ENCODE peak calls at places on chromosomes 5 and 9, in five cellular contexts. Y is kidney, F is A549, G is tibial artery, I is uterus. C is an unnamed sample.

GRCh38 chr9:80787636-80788035 is 901.7 kb downstream of the TLE1 start:
- DNase-seq in G (no peak), I (no peak), Y (no peak), F (no peak), C (no peak)

GRCh38 chr5:119913425-119913824 is 284.1 kb downstream of the FAM170A start:
- DNase-seq in F (no peak), Y (no peak), I (no peak), G (peak), C (no peak)

GRCh38 chr9:135519179-135519971 is 1.9 kb upstream of the LCN1 start:
- DNase-seq in F (no peak), Y (no peak), I (no peak), G (no peak), C (no peak)

GRCh38 chr9:29214702-29215248 is 1641.5 kb upstream of the C9orf72 start:
- DNase-seq in F (peak), G (no peak), Y (no peak), I (peak), C (no peak)

GRCh38 chr9:72952914-72953313 is at the start of gene ALDH1A1:
- DNase-seq in Y (no peak), I (no peak), F (no peak), G (no peak), C (no peak)

GRCh38 chr5:88858392-88858791 is 24.6 kb downstream of the MEF2C start:
- DNase-seq in I (no peak), G (no peak), Y (no peak), F (no peak), C (no peak)

GRCh38 chr5:116652196-116652729 is 77.6 kb upstream of the SEMA6A start:
- DNase-seq in I (peak), Y (peak), G (no peak), F (no peak), C (peak)

GRCh38 chr9:134366223-134367031 is 40.2 kb downstream of the RXRA start:
- DNase-seq in G (peak), F (peak), I (peak), Y (peak), C (peak)

GRCh38 chr5:59039296-59040006 is 456.6 kb downstream of the RAB3C start:
- DNase-seq in F (no peak), G (peak), Y (peak), I (peak), C (peak)

GRCh38 chr9:133981589-133981957 is 10.6 kb downstream of the VAV2 start:
- DNase-seq in F (no peak), G (no peak), I (no peak), Y (no peak), C (no peak)

GRCh38 chr9:32587901-32588300 is 14.9 kb upstream of the NDUFB6 start:
- DNase-seq in Y (no peak), G (no peak), F (no peak), I (no peak), C (no peak)

GRCh38 chr5:149796836-149797235 is 66.7 kb downstream of the PPARGC1B start:
- DNase-seq in G (no peak), I (no peak), Y (no peak), F (no peak), C (no peak)

GRCh38 chr9:34163439-34163838 is 15.4 kb upstream of the UBAP1 start:
- DNase-seq in I (peak), F (peak), Y (no peak), G (no peak), C (no peak)

GRCh38 chr5:73312146-73312871 is 136.3 kb downstream of the FOXD1 start:
- DNase-seq in Y (peak), I (no peak), F (no peak), G (no peak), C (no peak)

GRCh38 chr9:111731916-111732315 is 62.8 kb downstream of the SHOC1 start:
- DNase-seq in G (no peak), I (no peak), Y (no peak), F (no peak), C (no peak)

GRCh38 chr9:137167752-137168574 is 1.9 kb downstream of the LRRC26 start:
- DNase-seq in I (no peak), G (no peak), F (no peak), Y (no peak), C (no peak)

GRCh38 chr5:1037123-1037670 is 28.6 kb downstream of the NKD2 start:
- DNase-seq in G (no peak), I (no peak), Y (no peak), F (no peak), C (no peak)

GRCh38 chr9:110980261-110980660 is 58.0 kb downstream of the LPAR1 start:
- DNase-seq in I (no peak), G (no peak), F (no peak), Y (no peak), C (no peak)

GRCh38 chr5:36041537-36041845 is 25.2 kb downstream of the UGT3A2 start:
- DNase-seq in Y (no peak), F (no peak), G (no peak), I (no peak), C (no peak)

GRCh38 chr5:161283296-161283695 is 263.2 kb downstream of the GABRB2 start:
- DNase-seq in G (no peak), F (no peak), Y (no peak), I (no peak), C (no peak)

GRCh38 chr5:52830700-52831099 is 43.0 kb downstream of the ITGA1 start:
- DNase-seq in G (no peak), F (no peak), Y (no peak), I (no peak), C (no peak)

GRCh38 chr9:37984672-37985611 is 81.0 kb upstream of the SLC25A51 start:
- DNase-seq in G (no peak), I (no peak), Y (peak), F (no peak), C (no peak)

GRCh38 chr9:81224166-81224858 is 465.0 kb downstream of the TLE1 start:
- DNase-seq in F (no peak), G (no peak), Y (no peak), I (no peak), C (no peak)

GRCh38 chr5:111973946-111974345 is 217.0 kb upstream of the NREP start:
- DNase-seq in I (no peak), G (no peak), F (no peak), Y (no peak), C (no peak)

GRCh38 chr5:102561894-102562760 is 63.3 kb upstream of the SLCO6A1 start:
- DNase-seq in I (no peak), F (no peak), G (no peak), Y (no peak), C (no peak)

GRCh38 chr5:81162501-81162900 is 70.6 kb upstream of the CKMT2 start:
- DNase-seq in Y (no peak), I (no peak), F (no peak), G (no peak), C (no peak)

GRCh38 chr5:160382361-160382760 is 11.9 kb upstream of the C1QTNF2 start:
- DNase-seq in Y (no peak), I (no peak), G (no peak), F (no peak), C (no peak)

GRCh38 chr5:122311400-122311887 is 593 bp upstream of the SNCAIP start:
- DNase-seq in I (peak), G (no peak), F (no peak), Y (peak), C (no peak)

GRCh38 chr5:80204808-80205614 is 50.8 kb downstream of the SERINC5 start:
- DNase-seq in G (no peak), F (no peak), Y (no peak), I (no peak), C (no peak)

GRCh38 chr5:125575561-125576504 is 829.4 kb upstream of the ZNF608 start:
- DNase-seq in F (no peak), I (no peak), Y (peak), G (no peak), C (no peak)

GRCh38 chr9:135228983-135229625 is 141.6 kb downstream of the OLFM1 start:
- DNase-seq in Y (peak), F (no peak), I (no peak), G (no peak), C (no peak)

GRCh38 chr9:130268521-130269131 is 3.1 kb downstream of the HMCN2 start:
- DNase-seq in G (peak), F (no peak), I (no peak), Y (no peak), C (no peak)

GRCh38 chr5:160507181-160507811 is 85.6 kb downstream of the PTTG1 start:
- DNase-seq in F (peak), Y (no peak), G (no peak), I (no peak), C (no peak)

GRCh38 chr5:67305913-67306710 is 109.5 kb upstream of the CD180 start:
- DNase-seq in G (no peak), F (no peak), I (no peak), Y (no peak), C (no peak)

GRCh38 chr5:61597684-61598083 is 265.6 kb downstream of the ZSWIM6 start:
- DNase-seq in F (no peak), I (no peak), G (no peak), Y (no peak), C (no peak)
- TF ChIP-seq CTCF in F (no peak), I (no peak), G (no peak), Y (no peak), C (no peak)

GRCh38 chr9:27165670-27166069 is 56.6 kb downstream of the TEK start:
- DNase-seq in F (no peak), I (no peak), G (no peak), Y (no peak), C (no peak)
- TF ChIP-seq CTCF in F (no peak), I (no peak), G (no peak), Y (no peak), C (no peak)

DNA sequence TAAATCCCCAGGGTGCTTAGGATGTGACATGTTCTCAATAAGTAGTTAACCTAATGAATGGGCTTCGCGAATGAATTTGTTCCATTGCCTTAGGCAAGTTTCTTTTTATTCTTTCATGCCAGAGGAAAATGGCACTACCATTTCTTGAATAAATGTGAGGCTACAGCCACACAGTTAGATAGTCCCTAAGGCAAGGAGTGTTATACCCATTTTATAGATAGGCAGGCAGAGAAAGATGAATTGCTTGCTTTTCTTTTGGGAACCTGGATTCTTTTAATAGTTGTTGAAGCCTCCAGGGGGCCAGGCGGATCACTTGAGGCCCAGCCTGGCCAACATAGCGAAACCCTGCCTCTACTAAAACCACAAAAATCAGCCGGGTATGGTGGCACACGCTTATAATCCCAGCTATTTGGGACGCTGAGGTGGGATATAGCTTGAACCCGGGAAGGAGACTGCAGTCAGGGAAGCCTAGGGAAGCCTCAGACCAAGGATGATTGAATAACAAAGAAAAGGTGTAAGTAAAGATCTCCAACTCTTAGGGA is 943 bp downstream of the NOP16 start:
- DNase-seq in F (no peak), G (no peak), Y (no peak), I (no peak), C (no peak)
- TF ChIP-seq CTCF in F (no peak), G (no peak), Y (no peak), I (no peak), C (no peak)

DNA sequence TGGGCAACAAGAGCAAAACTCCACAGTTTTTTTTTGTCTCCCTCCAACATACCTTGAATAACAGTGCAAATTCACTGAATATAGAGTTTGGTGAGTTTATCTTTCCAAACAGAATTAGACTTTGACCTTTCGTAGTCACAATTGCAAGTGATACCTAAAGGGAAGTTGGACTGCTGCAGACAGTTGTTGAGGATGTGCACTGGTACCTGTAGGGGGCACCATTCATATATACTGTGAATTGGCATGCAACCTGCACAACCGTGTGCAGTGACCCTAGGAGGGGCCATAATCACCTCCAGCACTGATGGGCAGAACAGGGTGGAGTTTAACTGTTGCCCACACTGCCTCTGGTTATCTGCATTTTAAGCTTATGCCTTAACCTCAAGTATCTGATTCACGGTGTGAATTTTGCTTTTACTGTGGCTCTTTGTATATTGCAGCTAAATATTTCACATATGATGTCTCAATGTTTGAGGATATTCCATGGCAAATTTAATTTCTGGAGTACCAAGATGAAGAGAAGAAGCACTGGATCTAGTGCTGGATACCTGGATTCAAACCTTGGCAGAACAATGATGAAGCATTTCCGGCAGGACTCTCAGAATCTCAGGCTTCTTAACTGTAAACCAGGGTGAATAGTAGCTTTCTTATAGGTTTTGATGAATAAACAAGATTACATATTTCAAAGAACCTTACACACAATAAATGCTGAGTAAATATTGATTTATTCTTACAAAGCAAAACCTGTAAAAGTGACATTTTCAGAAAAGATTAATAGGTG is 144.4 kb downstream of the ACTBL2 start:
- DNase-seq in Y (no peak), F (peak), I (no peak), G (no peak), C (no peak)
- TF ChIP-seq CTCF in Y (peak), F (peak), I (no peak), G (no peak), C (no peak)

DNA sequence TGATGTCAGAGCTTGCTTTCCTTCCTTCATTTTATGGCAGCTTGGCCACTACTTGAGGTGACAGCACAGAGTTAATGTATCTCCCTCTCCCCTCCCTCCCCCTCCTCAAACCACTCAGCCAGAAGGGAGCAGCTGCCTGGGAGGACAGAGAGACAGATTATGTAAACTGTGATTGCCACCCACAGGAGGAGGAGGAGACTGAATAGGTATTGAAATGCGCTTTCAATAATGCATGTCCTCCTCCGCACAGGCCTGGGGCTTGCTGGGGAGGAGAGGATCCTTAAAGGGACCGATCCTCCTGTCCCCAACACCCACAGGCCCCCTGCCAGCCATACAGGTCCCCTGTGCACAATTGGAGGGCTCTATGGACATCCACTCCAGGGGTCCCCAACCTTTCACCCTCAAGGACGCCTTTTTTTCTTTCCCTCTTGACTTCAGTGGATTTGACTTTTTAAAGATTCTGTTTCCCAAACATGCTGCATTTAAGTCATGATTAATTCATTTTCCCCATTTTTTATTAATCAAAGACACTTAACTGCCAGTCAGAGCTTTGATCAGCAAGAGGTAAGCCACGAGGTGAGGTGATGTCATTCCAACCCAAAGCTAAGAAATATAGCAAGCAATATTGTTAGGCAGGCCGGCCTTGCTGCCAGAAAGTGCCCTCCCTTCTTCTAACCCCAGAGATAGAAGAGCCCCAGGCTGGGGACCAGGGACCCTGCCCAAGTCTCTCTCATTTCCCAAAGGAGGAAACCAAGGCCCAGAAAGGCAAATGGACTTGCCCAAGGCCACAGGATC is 47.5 kb upstream of the CPLX2 start:
- DNase-seq in F (no peak), G (no peak), I (no peak), Y (peak), C (no peak)
- TF ChIP-seq CTCF in F (no peak), G (no peak), I (no peak), Y (no peak), C (no peak)

GRCh38 chr5:171845040-171845439 is 59.4 kb downstream of the SMIM23 start:
- DNase-seq in F (no peak), I (no peak), Y (no peak), G (no peak), C (no peak)

GRCh38 chr5:171848006-171848405 is 62.4 kb downstream of the SMIM23 start:
- DNase-seq in Y (no peak), G (no peak), F (no peak), I (no peak), C (no peak)

GRCh38 chr5:171848487-171848886 is 62.9 kb downstream of the SMIM23 start:
- DNase-seq in G (no peak), Y (no peak), I (no peak), F (no peak), C (no peak)

GRCh38 chr5:171847026-171847425 is 61.4 kb downstream of the SMIM23 start:
- DNase-seq in Y (no peak), G (no peak), I (no peak), F (no peak), C (no peak)

DNA sequence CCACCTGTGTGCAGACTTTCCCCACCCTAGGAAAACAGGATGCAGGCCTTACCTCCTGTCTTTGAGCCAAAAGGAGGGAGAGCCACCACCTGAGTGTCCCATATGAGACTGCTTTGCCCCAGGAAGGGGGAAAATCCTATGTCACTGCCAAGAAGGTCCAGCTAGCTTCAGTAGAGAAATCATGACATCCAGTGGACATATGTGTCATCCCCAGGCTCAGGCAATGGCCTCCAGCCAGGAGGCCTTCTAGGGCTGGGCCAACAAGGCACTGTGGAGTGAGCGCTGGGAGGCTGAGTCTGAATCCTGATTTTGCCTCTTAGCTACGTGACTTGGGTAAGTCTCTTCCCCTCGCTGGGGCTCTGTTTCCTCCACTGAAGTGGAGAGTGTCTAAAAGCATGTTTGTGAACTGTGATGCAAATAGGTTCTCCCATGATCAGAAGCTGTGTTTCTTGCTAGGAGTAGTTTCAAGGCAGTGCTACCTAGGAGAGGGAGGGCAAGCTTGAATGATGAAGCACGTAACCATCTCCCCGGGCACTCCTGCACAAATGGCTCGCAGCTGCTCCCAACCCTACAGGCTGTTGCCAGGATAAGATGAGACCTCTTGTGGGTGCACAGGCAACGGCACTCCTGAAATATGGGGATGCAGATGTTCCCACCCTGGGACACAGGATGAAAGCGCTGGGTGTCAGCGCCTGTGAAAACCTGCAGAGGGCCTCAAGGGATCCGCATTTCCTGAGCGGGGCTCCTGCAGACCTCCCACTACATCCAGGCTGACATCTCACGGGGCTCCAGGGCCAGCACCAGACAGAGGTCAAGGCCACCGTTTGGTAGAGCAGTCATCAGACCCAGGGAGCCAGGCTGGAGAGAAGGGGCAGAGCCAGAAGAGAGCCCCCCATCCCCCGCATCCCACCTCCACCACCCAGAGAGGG is 60.5 kb downstream of the SMIM23 start:
- DNase-seq in F (no peak), Y (no peak), I (no peak), G (no peak), C (no peak)
- TF ChIP-seq CTCF in F (peak), Y (no peak), I (no peak), G (no peak), C (no peak)

GRCh38 chr5:173763410-173763809 is 124.7 kb upstream of the CPEB4 start:
- DNase-seq in F (no peak), I (no peak), Y (no peak), G (no peak), C (no peak)
- TF ChIP-seq CTCF in F (no peak), I (no peak), Y (no peak), G (no peak), C (no peak)